ENCODE peak calls at places on chromosomes 2 and 18, in seven cellular contexts. D is ACHN; K is kidney tubule cell; W is OCI-LY7; X is naive thymus-derived CD8-positive, alpha-beta T cell; I is T-helper 1 cell; Z is stimulated activated CD4-positive, alpha-beta T cell treated with anti-CD3 and anti-CD28 coated beads, TNF-alpha, amount 100 ng/mL, for 24 hours. F is an unnamed sample.

GRCh38 chr2:226661789-226662545 is 137.7 kb downstream of the IRS1 start:
- DNase-seq in Z (no peak), D (peak; percentile 93), K (peak; percentile 96), W (no peak), I (no peak), X (no peak), F (no peak)

GRCh38 chr2:158779621-158780020 is 15.5 kb upstream of the DAPL1 start:
- DNase-seq in K (no peak), W (no peak), Z (no peak), I (no peak), D (no peak), X (no peak), F (no peak)

GRCh38 chr2:53028259-53028658 is 739.3 kb upstream of the CHAC2 start:
- DNase-seq in W (no peak), K (peak; percentile 53), Z (no peak), X (no peak), I (no peak), D (no peak), F (no peak)

GRCh38 chr2:182917924-182918323 is 51.5 kb upstream of the FRZB start:
- DNase-seq in I (no peak), K (no peak), X (no peak), W (no peak), D (no peak), Z (no peak), F (no peak)

GRCh38 chr2:109604597-109604996 is 9.2 kb downstream of the SEPTIN10 start:
- DNase-seq in K (peak; percentile 98), I (no peak), W (no peak), X (no peak), D (peak; percentile 65), Z (no peak), F (no peak)

GRCh38 chr18:51211552-51211951 is 14.1 kb upstream of the MEX3C start:
- DNase-seq in I (peak; percentile 95), W (no peak), Z (no peak), D (no peak), K (peak; percentile 43), X (no peak), F (peak; percentile 45)

GRCh38 chr2:25314514-25315315 is 27.0 kb downstream of the DNMT3A start:
- DNase-seq in I (peak; percentile 84), K (no peak), D (no peak), X (peak; percentile 67), W (peak; percentile 54), Z (peak; percentile 83), F (peak; percentile 27)

GRCh38 chr2:133952896-133953295 is 301.0 kb upstream of the MGAT5 start:
- DNase-seq in W (no peak), K (no peak), X (no peak), I (no peak), D (no peak), Z (no peak), F (no peak)

GRCh38 chr18:43879350-43879749 is 602.1 kb upstream of the SYT4 start:
- DNase-seq in X (no peak), W (no peak), Z (no peak), K (no peak), I (no peak), D (no peak), F (no peak)